ENCODE peak calls at places on chromosomes 5 and 9, in six cellular contexts. One of them, this sample, is unnamed.

GRCh38 chr9:136769710-136770191 is 5.4 kb upstream of the LCN15 start:
- DNase-seq in activated naive CD4-positive, alpha-beta T cell treated with Interleukin-2 at 50 U/mL for 16 hours: peak; percentile 57
- DNase-seq in bronchial epithelial cell: no peak
- DNase-seq in NCI-H2081: no peak
- DNase-seq in cardiac muscle cell: peak; percentile 21
- DNase-seq in stimulated activated CD4-positive, alpha-beta T cell treated with anti-CD3 and anti-CD28 coated beads, Interleukin-2, amount 100 ng/mL, for 48 hours: peak; percentile 62
- DNase-seq in this sample: no peak

GRCh38 chr5:118791986-118792734 is 196.2 kb downstream of the DTWD2 start:
- DNase-seq in activated naive CD4-positive, alpha-beta T cell treated with Interleukin-2 at 50 U/mL for 16 hours: no peak
- DNase-seq in bronchial epithelial cell: peak; percentile 62
- DNase-seq in NCI-H2081: peak; percentile 30
- DNase-seq in cardiac muscle cell: peak; percentile 84
- DNase-seq in stimulated activated CD4-positive, alpha-beta T cell treated with anti-CD3 and anti-CD28 coated beads, Interleukin-2, amount 100 ng/mL, for 48 hours: no peak
- DNase-seq in this sample: no peak

GRCh38 chr5:75734913-75735789 is 17.9 kb upstream of the POC5 start:
- DNase-seq in activated naive CD4-positive, alpha-beta T cell treated with Interleukin-2 at 50 U/mL for 16 hours: peak; percentile 11
- DNase-seq in bronchial epithelial cell: peak; percentile 47
- DNase-seq in NCI-H2081: peak; percentile 4
- DNase-seq in cardiac muscle cell: peak; percentile 15
- DNase-seq in stimulated activated CD4-positive, alpha-beta T cell treated with anti-CD3 and anti-CD28 coated beads, Interleukin-2, amount 100 ng/mL, for 48 hours: no peak
- DNase-seq in this sample: no peak

GRCh38 chr9:33024126-33024965 is 727 bp upstream of the DNAJA1 start:
- DNase-seq in activated naive CD4-positive, alpha-beta T cell treated with Interleukin-2 at 50 U/mL for 16 hours: peak; percentile 64
- DNase-seq in bronchial epithelial cell: peak; percentile 38
- DNase-seq in NCI-H2081: no peak
- DNase-seq in cardiac muscle cell: peak; percentile 42
- DNase-seq in stimulated activated CD4-positive, alpha-beta T cell treated with anti-CD3 and anti-CD28 coated beads, Interleukin-2, amount 100 ng/mL, for 48 hours: no peak
- DNase-seq in this sample: no peak

GRCh38 chr9:126702501-126703329 is 89.0 kb downstream of the LMX1B start:
- DNase-seq in activated naive CD4-positive, alpha-beta T cell treated with Interleukin-2 at 50 U/mL for 16 hours: peak; percentile 40
- DNase-seq in bronchial epithelial cell: no peak
- DNase-seq in NCI-H2081: no peak
- DNase-seq in cardiac muscle cell: no peak
- DNase-seq in stimulated activated CD4-positive, alpha-beta T cell treated with anti-CD3 and anti-CD28 coated beads, Interleukin-2, amount 100 ng/mL, for 48 hours: peak; percentile 51
- DNase-seq in this sample: no peak

GRCh38 chr9:91119679-91120078 is 242.0 kb downstream of the AUH start:
- DNase-seq in activated naive CD4-positive, alpha-beta T cell treated with Interleukin-2 at 50 U/mL for 16 hours: no peak
- DNase-seq in bronchial epithelial cell: peak; percentile 50
- DNase-seq in NCI-H2081: no peak
- DNase-seq in cardiac muscle cell: no peak
- DNase-seq in stimulated activated CD4-positive, alpha-beta T cell treated with anti-CD3 and anti-CD28 coated beads, Interleukin-2, amount 100 ng/mL, for 48 hours: no peak
- DNase-seq in this sample: no peak

GRCh38 chr9:68619056-68619455 is 78.4 kb upstream of the TMEM252 start:
- DNase-seq in activated naive CD4-positive, alpha-beta T cell treated with Interleukin-2 at 50 U/mL for 16 hours: no peak
- DNase-seq in bronchial epithelial cell: no peak
- DNase-seq in NCI-H2081: no peak
- DNase-seq in cardiac muscle cell: no peak
- DNase-seq in stimulated activated CD4-positive, alpha-beta T cell treated with anti-CD3 and anti-CD28 coated beads, Interleukin-2, amount 100 ng/mL, for 48 hours: no peak
- DNase-seq in this sample: no peak

GRCh38 chr9:71812385-71812784 is 44.1 kb upstream of the CEMIP2 start:
- DNase-seq in activated naive CD4-positive, alpha-beta T cell treated with Interleukin-2 at 50 U/mL for 16 hours: no peak
- DNase-seq in bronchial epithelial cell: no peak
- DNase-seq in NCI-H2081: no peak
- DNase-seq in cardiac muscle cell: peak; percentile 55
- DNase-seq in stimulated activated CD4-positive, alpha-beta T cell treated with anti-CD3 and anti-CD28 coated beads, Interleukin-2, amount 100 ng/mL, for 48 hours: no peak
- DNase-seq in this sample: peak; percentile 59

GRCh38 chr9:98180996-98181395 is 11.4 kb downstream of the CORO2A start:
- DNase-seq in activated naive CD4-positive, alpha-beta T cell treated with Interleukin-2 at 50 U/mL for 16 hours: no peak
- DNase-seq in bronchial epithelial cell: no peak
- DNase-seq in NCI-H2081: no peak
- DNase-seq in cardiac muscle cell: no peak
- DNase-seq in stimulated activated CD4-positive, alpha-beta T cell treated with anti-CD3 and anti-CD28 coated beads, Interleukin-2, amount 100 ng/mL, for 48 hours: no peak
- DNase-seq in this sample: no peak

GRCh38 chr9:28824410-28824963 is 1251.2 kb upstream of the C9orf72 start:
- DNase-seq in activated naive CD4-positive, alpha-beta T cell treated with Interleukin-2 at 50 U/mL for 16 hours: no peak
- DNase-seq in bronchial epithelial cell: no peak
- DNase-seq in NCI-H2081: no peak
- DNase-seq in cardiac muscle cell: no peak
- DNase-seq in stimulated activated CD4-positive, alpha-beta T cell treated with anti-CD3 and anti-CD28 coated beads, Interleukin-2, amount 100 ng/mL, for 48 hours: no peak
- DNase-seq in this sample: no peak

GRCh38 chr9:77163889-77164288 is 13.4 kb upstream of the VPS13A start:
- DNase-seq in activated naive CD4-positive, alpha-beta T cell treated with Interleukin-2 at 50 U/mL for 16 hours: no peak
- DNase-seq in bronchial epithelial cell: peak; percentile 87
- DNase-seq in NCI-H2081: no peak
- DNase-seq in cardiac muscle cell: peak; percentile 94
- DNase-seq in stimulated activated CD4-positive, alpha-beta T cell treated with anti-CD3 and anti-CD28 coated beads, Interleukin-2, amount 100 ng/mL, for 48 hours: no peak
- DNase-seq in this sample: no peak

GRCh38 chr5:126106032-126106431 is 317.2 kb upstream of the GRAMD2B start:
- DNase-seq in activated naive CD4-positive, alpha-beta T cell treated with Interleukin-2 at 50 U/mL for 16 hours: no peak
- DNase-seq in bronchial epithelial cell: peak; percentile 91
- DNase-seq in NCI-H2081: no peak
- DNase-seq in cardiac muscle cell: no peak
- DNase-seq in stimulated activated CD4-positive, alpha-beta T cell treated with anti-CD3 and anti-CD28 coated beads, Interleukin-2, amount 100 ng/mL, for 48 hours: no peak
- DNase-seq in this sample: no peak

GRCh38 chr5:40853632-40854192 is 12.5 kb downstream of the CARD6 start:
- DNase-seq in activated naive CD4-positive, alpha-beta T cell treated with Interleukin-2 at 50 U/mL for 16 hours: no peak
- DNase-seq in bronchial epithelial cell: peak; percentile 33
- DNase-seq in NCI-H2081: no peak
- DNase-seq in cardiac muscle cell: no peak
- DNase-seq in stimulated activated CD4-positive, alpha-beta T cell treated with anti-CD3 and anti-CD28 coated beads, Interleukin-2, amount 100 ng/mL, for 48 hours: no peak
- DNase-seq in this sample: no peak

GRCh38 chr9:122445155-122445749 is 32.5 kb downstream of the OR1J1 start:
- DNase-seq in activated naive CD4-positive, alpha-beta T cell treated with Interleukin-2 at 50 U/mL for 16 hours: no peak
- DNase-seq in bronchial epithelial cell: no peak
- DNase-seq in NCI-H2081: no peak
- DNase-seq in cardiac muscle cell: peak; percentile 91
- DNase-seq in stimulated activated CD4-positive, alpha-beta T cell treated with anti-CD3 and anti-CD28 coated beads, Interleukin-2, amount 100 ng/mL, for 48 hours: no peak
- DNase-seq in this sample: no peak

GRCh38 chr5:121138495-121138907 is 674.4 kb downstream of the PRR16 start:
- DNase-seq in activated naive CD4-positive, alpha-beta T cell treated with Interleukin-2 at 50 U/mL for 16 hours: no peak
- DNase-seq in bronchial epithelial cell: no peak
- DNase-seq in NCI-H2081: no peak
- DNase-seq in cardiac muscle cell: no peak
- DNase-seq in stimulated activated CD4-positive, alpha-beta T cell treated with anti-CD3 and anti-CD28 coated beads, Interleukin-2, amount 100 ng/mL, for 48 hours: no peak
- DNase-seq in this sample: no peak

GRCh38 chr5:176846335-176847140 is 36.2 kb downstream of the UNC5A start:
- DNase-seq in activated naive CD4-positive, alpha-beta T cell treated with Interleukin-2 at 50 U/mL for 16 hours: no peak
- DNase-seq in bronchial epithelial cell: no peak
- DNase-seq in NCI-H2081: no peak
- DNase-seq in cardiac muscle cell: no peak
- DNase-seq in stimulated activated CD4-positive, alpha-beta T cell treated with anti-CD3 and anti-CD28 coated beads, Interleukin-2, amount 100 ng/mL, for 48 hours: no peak
- DNase-seq in this sample: no peak